ENCODE peak calls at places on chromosomes 11 and 22, in eight cellular contexts. Q is NCI-H1417, E is NCI-H774, W is lung, C is stomach, X is left lung, U is heart right ventricle, L is Karpas-422. K is an unnamed sample.

GRCh38 chr11:31926816-31927528 is 115.8 kb upstream of the PAX6 start:
- DNase-seq in Q (no peak), E (no peak), W (no peak), C (no peak), X (no peak), U (no peak), L (no peak), K (no peak)

GRCh38 chr11:62560566-62561103 is 13.1 kb downstream of the EEF1G start:
- DNase-seq in Q (no peak), E (no peak), W (peak), C (peak), X (no peak), U (peak), L (peak), K (no peak)

GRCh38 chr11:124644426-124645280 is 22.0 kb downstream of the TBRG1 start:
- DNase-seq in Q (peak), E (peak), W (peak), C (peak), X (no peak), U (peak), L (no peak), K (no peak)

GRCh38 chr22:28986366-28986765 is 75.3 kb downstream of the C22orf31 start:
- DNase-seq in Q (no peak), E (no peak), W (no peak), C (no peak), X (no peak), U (no peak), L (no peak), K (no peak)

GRCh38 chr11:34065505-34066203 is 14.1 kb downstream of the CAPRIN1 start:
- DNase-seq in Q (no peak), E (no peak), W (no peak), C (no peak), X (no peak), U (no peak), L (no peak), K (no peak)

GRCh38 chr11:8336356-8337114 is 72.9 kb upstream of the LMO1 start:
- DNase-seq in Q (no peak), E (no peak), W (no peak), C (no peak), X (no peak), U (no peak), L (no peak), K (no peak)

GRCh38 chr11:4704054-4704789 is at the start of gene MMP26:
- DNase-seq in Q (peak), E (peak), W (no peak), C (no peak), X (no peak), U (no peak), L (no peak), K (no peak)

GRCh38 chr11:68841718-68842426 is at the start of gene CPT1A:
- DNase-seq in Q (peak), E (peak), W (peak), C (peak), X (peak), U (peak), L (peak), K (no peak)

GRCh38 chr11:69114362-69114761 is 41.4 kb upstream of the SMIM38 start:
- DNase-seq in Q (no peak), E (no peak), W (no peak), C (no peak), X (peak), U (no peak), L (no peak), K (no peak)

GRCh38 chr11:95728790-95729189 is 60.8 kb downstream of the FAM76B start:
- DNase-seq in Q (no peak), E (no peak), W (no peak), C (no peak), X (no peak), U (no peak), L (no peak), K (no peak)

GRCh38 chr11:6609502-6610015 is 2.5 kb downstream of the TAF10 start:
- DNase-seq in Q (no peak), E (no peak), W (no peak), C (no peak), X (no peak), U (no peak), L (no peak), K (no peak)

GRCh38 chr11:69380451-69380901 is 86.5 kb downstream of the MYEOV start:
- DNase-seq in Q (no peak), E (no peak), W (no peak), C (peak), X (peak), U (no peak), L (no peak), K (no peak)

GRCh38 chr11:64245401-64245796 is 1.3 kb downstream of the PPP1R14B start:
- DNase-seq in Q (no peak), E (peak), W (no peak), C (peak), X (peak), U (peak), L (peak), K (no peak)

K was measured in SK-N-MC.